ENCODE peak calls at places on chromosomes 1 and 21, in six cellular contexts. Y is H1, B is neuronal stem cell, P is IMR-90, Z is mesenchymal stem cell, N is trophoblast cell. M is an unnamed sample.

GRCh38 chr1:116706123-116706522 is 38.6 kb upstream of the IGSF3 start:
- DNase-seq in B (no peak), P (no peak), N (no peak), Y (no peak), Z (no peak), M (no peak)

GRCh38 chr1:20974069-20974468 is 187.0 kb upstream of the HP1BP3 start:
- DNase-seq in B (no peak), N (no peak), Z (peak), Y (no peak), P (peak), M (no peak)

GRCh38 chr1:236821111-236821625 is 26.1 kb downstream of the MTR start:
- DNase-seq in B (no peak), Z (no peak), P (no peak), N (no peak), Y (no peak), M (no peak)

GRCh38 chr1:234963904-234964702 is 164.5 kb downstream of the TOMM20 start:
- DNase-seq in P (no peak), B (no peak), Y (no peak), N (no peak), Z (no peak), M (no peak)

GRCh38 chr1:246797157-246797556 is 72.9 kb downstream of the SCCPDH start:
- DNase-seq in P (no peak), Z (no peak), Y (no peak), B (no peak), N (no peak), M (no peak)

GRCh38 chr1:93722081-93723031 is 40.7 kb upstream of the BCAR3 start:
- DNase-seq in B (peak), Z (no peak), P (no peak), N (no peak), Y (no peak), M (no peak)

GRCh38 chr1:6348511-6349191 is 44.9 kb downstream of the ACOT7 start:
- DNase-seq in Z (no peak), N (peak), P (peak), B (no peak), Y (no peak), M (no peak)

GRCh38 chr1:219771039-219771438 is 157.3 kb downstream of the SLC30A10 start:
- DNase-seq in N (peak), P (peak), Z (peak), B (no peak), Y (peak), M (no peak)

GRCh38 chr1:168864266-168864665 is 135.3 kb upstream of the DPT start:
- DNase-seq in P (no peak), B (no peak), N (no peak), Y (no peak), Z (no peak), M (no peak)

GRCh38 chr1:43468403-43468802 is 14.7 kb upstream of the HYI start:
- DNase-seq in N (no peak), P (no peak), Z (peak), Y (no peak), B (no peak), M (no peak)

GRCh38 chr21:41565550-41565949 is 57.6 kb upstream of the TMPRSS2 start:
- DNase-seq in Y (no peak), N (no peak), Z (no peak), B (no peak), P (no peak), M (no peak)

GRCh38 chr1:188367669-188368068 is 1538.9 kb downstream of the PLA2G4A start:
- DNase-seq in Z (no peak), P (no peak), B (no peak), Y (no peak), N (no peak), M (no peak)

GRCh38 chr1:68198752-68199151 is 33.6 kb downstream of the WLS start:
- DNase-seq in Z (no peak), B (no peak), P (peak), N (no peak), Y (no peak), M (no peak)

GRCh38 chr1:87203890-87204289 is 124.8 kb upstream of the LMO4 start:
- DNase-seq in N (peak), Z (no peak), Y (no peak), P (peak), B (no peak), M (no peak)

GRCh38 chr1:20028726-20029125 is 41.3 kb upstream of the PLA2G5 start:
- DNase-seq in N (no peak), Y (no peak), Z (no peak), B (no peak), P (no peak), M (no peak)

GRCh38 chr21:41366522-41367151 is 4.8 kb downstream of the MX2 start:
- DNase-seq in B (no peak), Y (no peak), P (peak), Z (peak), N (peak), M (no peak)

GRCh38 chr1:226364129-226364899 is 43.6 kb downstream of the PARP1 start:
- DNase-seq in Z (no peak), Y (no peak), N (peak), P (peak), B (no peak), M (no peak)

GRCh38 chr21:37869661-37870060 is 46.6 kb downstream of the KCNJ6 start:
- DNase-seq in P (no peak), Z (no peak), Y (no peak), B (no peak), N (no peak), M (no peak)

GRCh38 chr1:39431927-39432326 is 59.5 kb upstream of the BMP8A start:
- DNase-seq in Z (peak), B (no peak), P (peak), Y (no peak), N (no peak), M (no peak)

GRCh38 chr1:22418852-22419480 is 32.7 kb upstream of the ZBTB40 start:
- DNase-seq in P (peak), N (peak), B (no peak), Y (no peak), Z (peak), M (no peak)

GRCh38 chr1:197783510-197783948 is 8.2 kb upstream of the DENND1B start:
- DNase-seq in P (peak), Y (no peak), B (no peak), Z (peak), N (peak), M (no peak)

GRCh38 chr1:197778326-197778922 is 3.1 kb upstream of the DENND1B start:
- DNase-seq in Y (no peak), B (no peak), Z (no peak), P (no peak), N (no peak), M (no peak)

GRCh38 chr1:197779921-197780320 is 4.6 kb upstream of the DENND1B start:
- DNase-seq in B (no peak), P (no peak), Z (no peak), N (no peak), Y (no peak), M (no peak)

GRCh38 chr1:197782719-197783328 is 7.5 kb upstream of the DENND1B start:
- DNase-seq in Y (no peak), P (no peak), N (peak), B (no peak), Z (peak), M (no peak)

DNA sequence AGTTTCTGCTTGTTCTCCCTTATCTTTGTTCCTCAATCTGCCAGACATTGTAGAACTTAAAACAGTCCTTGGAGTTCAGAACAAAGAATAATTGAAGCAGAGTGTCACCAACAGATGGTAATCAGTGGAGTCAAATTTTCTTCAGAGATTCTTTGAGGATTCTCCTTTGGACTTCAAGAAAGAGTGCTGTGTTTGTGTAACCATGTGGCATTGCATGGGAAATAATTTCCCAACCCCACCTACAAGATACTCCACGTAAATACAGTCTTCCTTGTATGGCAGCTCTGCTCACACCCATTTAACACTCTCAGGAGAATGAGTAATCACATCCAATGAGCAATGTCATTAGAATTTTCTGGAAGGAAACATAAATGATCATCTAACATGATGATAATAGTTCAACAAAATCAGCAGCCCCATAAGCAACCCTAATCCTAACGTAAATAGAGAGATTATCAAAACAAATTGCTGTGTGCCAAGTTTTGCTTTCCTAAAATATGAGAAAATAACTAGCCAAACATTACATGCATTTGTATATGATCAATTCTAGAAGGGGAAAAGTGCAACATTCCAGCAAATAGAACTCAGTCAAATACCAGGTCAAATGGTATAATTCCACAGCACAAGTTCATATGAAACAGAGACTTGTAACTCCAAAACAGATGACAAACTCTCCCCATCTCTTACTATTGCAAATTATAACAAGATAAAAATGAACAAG is 6.9 kb upstream of the DENND1B start:
- DNase-seq in N (peak), Z (peak), P (peak), B (no peak), Y (no peak), M (no peak)
- H3K14ac ChIP-seq in N (no peak), Z (no peak), P (peak), B (no peak), Y (no peak), M (no peak)

GRCh38 chr1:210465150-210465549 is 136.4 kb downstream of the HHAT start:
- DNase-seq in Z (no peak), N (no peak), B (no peak), P (no peak), Y (no peak), M (no peak)
- H3K14ac ChIP-seq in Z (no peak), N (no peak), B (no peak), P (no peak), Y (no peak), M (no peak)

GRCh38 chr21:40331804-40332203 is 464.6 kb downstream of the PCP4 start:
- DNase-seq in P (no peak), Y (no peak), N (no peak), Z (no peak), B (no peak), M (no peak)
- H3K14ac ChIP-seq in P (no peak), Y (no peak), N (no peak), Z (no peak), B (no peak), M (no peak)

DNA sequence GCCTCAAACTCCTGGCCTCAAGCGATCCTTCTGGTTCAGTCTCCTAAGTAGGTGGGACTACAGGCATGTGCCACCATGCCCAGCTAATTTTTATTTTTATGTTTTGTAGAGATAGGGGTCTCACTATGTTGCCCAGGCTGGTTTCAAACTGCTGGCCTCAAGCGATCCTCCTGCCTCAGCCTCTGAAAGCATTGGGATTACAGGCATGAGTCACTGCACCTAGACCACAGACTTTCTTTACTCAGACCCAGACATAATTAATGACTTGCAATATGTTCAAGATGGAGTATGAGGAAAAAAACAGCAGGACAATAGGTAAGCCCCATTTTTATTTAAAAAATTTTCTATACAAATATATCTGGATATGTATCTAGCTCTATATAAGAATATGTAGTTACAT is 13.2 kb downstream of the KANK4 start:
- DNase-seq in N (peak), Z (no peak), B (no peak), P (no peak), Y (no peak), M (no peak)
- H3K14ac ChIP-seq in N (no peak), Z (no peak), B (no peak), P (no peak), Y (no peak), M (no peak)

DNA sequence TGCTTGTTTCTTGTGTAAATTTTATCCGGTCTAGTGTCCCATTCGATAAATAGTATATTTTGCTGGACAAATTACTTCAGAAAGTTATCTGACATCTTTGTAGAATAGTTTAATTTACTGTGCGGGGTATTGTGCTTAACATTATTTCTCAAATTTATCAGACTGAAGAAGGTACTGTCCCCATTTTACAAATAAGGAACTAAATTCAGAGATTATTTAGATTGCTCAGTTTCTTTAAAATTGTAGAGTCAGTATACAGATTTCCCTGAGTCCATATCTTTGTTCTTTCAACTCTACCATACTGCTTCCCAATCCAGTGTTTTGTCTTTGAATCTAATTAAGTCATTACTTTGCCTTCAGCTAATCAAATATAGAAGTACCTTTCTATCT is 6.4 kb downstream of the ATP5PB start:
- DNase-seq in P (no peak), N (no peak), B (no peak), Z (no peak), Y (no peak), M (no peak)
- H3K14ac ChIP-seq in P (no peak), N (no peak), B (no peak), Z (no peak), Y (no peak), M (no peak)

DNA sequence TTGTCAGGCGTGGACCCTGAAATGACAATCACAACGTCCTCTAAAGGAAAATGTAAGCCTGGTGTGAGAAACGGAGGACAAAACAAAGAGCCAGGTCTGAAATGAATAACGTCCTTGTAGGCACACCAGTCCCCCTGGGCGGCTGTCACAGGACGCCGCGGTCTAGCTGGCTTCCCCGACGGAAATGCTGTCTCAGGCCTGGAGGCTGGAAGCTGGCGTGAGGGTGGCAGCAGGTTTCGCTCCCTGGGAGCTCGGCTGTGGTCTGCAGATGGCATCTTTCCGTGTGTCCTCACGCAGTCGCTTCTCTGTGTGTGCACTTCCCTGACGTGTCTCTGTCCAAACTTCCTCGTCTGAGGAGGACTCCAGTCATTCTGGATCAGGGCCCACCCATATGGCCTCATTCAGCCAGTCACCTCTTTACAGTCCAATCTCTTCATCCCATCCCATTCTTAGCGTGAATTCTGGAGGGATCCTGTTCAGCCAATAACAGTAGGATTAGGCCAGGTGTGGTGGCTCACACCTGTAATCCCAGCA is 14.2 kb downstream of the TNFRSF14 start:
- DNase-seq in Y (no peak), P (no peak), N (no peak), B (no peak), Z (no peak), M (no peak)
- H3K14ac ChIP-seq in Y (no peak), P (no peak), N (no peak), B (no peak), Z (no peak), M (no peak)

DNA sequence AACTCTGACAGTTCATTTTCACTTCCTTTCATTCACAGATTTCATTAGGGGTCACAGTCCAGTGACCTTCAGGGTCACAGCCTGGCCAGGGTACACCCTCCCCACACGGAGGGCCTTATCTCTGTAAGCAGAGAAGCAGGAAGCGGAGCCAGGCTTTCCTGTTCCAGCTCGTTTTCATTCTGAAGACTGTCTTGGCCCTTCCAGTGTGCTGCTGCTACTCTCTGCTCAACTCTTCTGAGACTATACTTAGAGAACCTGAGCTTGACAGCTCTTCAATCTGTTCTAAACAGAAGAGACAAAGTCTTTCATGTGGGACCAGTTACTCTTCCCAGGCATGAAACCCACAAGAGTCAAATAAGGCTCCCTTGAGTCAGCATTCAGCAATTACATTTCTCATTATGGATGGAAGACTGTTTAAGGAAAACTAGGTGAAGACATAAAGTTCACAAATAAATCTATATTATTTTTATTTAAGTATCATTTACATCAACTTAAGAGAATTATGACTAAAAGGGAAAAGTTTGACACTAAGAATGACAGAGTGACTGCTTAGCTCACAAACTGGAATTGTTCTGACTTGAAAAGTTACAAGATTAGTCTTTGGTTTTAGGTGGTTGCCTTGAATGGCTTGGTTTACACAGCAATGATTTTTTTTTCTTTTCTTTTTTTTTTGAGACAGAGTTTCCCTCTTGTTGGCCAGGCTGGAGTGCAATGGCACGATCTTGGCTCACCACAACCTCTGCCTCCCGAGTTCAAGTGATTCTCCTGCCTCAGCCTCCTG is 4.8 kb upstream of the TDRD10 start:
- DNase-seq in P (no peak), Z (peak), Y (no peak), B (no peak), N (no peak), M (no peak)
- H3K14ac ChIP-seq in P (no peak), Z (no peak), Y (no peak), B (no peak), N (no peak), M (no peak)

GRCh38 chr1:229117664-229118300 is 153.1 kb upstream of the RAB4A start:
- DNase-seq in B (no peak), P (peak), Z (no peak), N (no peak), Y (no peak), M (no peak)
- H3K14ac ChIP-seq in B (peak), P (no peak), Z (no peak), N (no peak), Y (no peak), M (no peak)

GRCh38 chr1:30734580-30734979 is 11.2 kb upstream of the MATN1 start:
- DNase-seq in Y (no peak), P (no peak), Z (no peak), B (no peak), N (no peak), M (no peak)
- H3K14ac ChIP-seq in Y (no peak), P (no peak), Z (no peak), B (no peak), N (no peak), M (no peak)

GRCh38 chr1:36906555-36906954 is 127.8 kb downstream of the GRIK3 start:
- DNase-seq in B (no peak), P (no peak), N (no peak), Y (no peak), Z (no peak), M (no peak)

GRCh38 chr1:36910281-36910725 is 124.0 kb downstream of the GRIK3 start:
- DNase-seq in B (no peak), Y (no peak), N (no peak), P (no peak), Z (no peak), M (no peak)

GRCh38 chr1:36910886-36911540 is 123.3 kb downstream of the GRIK3 start:
- DNase-seq in P (no peak), B (no peak), Y (no peak), N (no peak), Z (no peak), M (no peak)

GRCh38 chr1:36908096-36908495 is 126.2 kb downstream of the GRIK3 start:
- DNase-seq in B (no peak), P (no peak), N (no peak), Y (no peak), Z (no peak), M (no peak)

DNA sequence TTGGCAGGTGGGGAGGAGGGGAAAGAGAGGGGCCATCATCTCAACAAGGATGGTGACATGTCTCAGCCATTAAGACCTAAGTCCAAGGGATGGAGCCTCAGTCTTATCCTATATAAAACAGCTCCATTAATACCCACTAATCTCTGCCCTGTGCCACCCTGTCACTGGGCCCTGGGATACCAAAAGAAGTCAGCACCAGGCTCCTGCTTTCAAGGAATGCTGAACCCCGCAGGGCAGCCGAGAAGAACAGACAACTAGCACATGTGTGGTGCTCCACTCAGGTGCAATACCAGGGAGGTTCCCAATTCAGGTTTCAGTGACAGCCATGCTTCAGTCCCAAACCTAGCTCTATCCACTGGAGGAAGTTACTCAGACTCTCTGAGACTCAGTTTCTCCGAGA is 128.4 kb downstream of the GRIK3 start:
- DNase-seq in N (no peak), P (no peak), Y (no peak), Z (no peak), B (no peak), M (no peak)
- H3K14ac ChIP-seq in N (no peak), P (no peak), Y (no peak), Z (no peak), B (no peak), M (no peak)